ENCODE peak calls at places on chromosomes 4 and X, in eight cellular contexts. One of them, this sample, is unnamed.

GRCh38 chr4:25817059-25817681 is 45.6 kb downstream of the SEL1L3 start:
- DNase-seq in HCT116: no peak
- DNase-seq in SK-N-SH: no peak
- DNase-seq in GM23248: peak; percentile 91
- DNase-seq in neural progenitor cell: no peak
- DNase-seq in PC-3: peak; percentile 85
- DNase-seq in hepatocyte: no peak
- DNase-seq in OCI-LY7: no peak
- DNase-seq in this sample: no peak

GRCh38 chr4:150816491-150816890 is 198.6 kb downstream of the LRBA start:
- DNase-seq in SK-N-SH: no peak
- DNase-seq in hepatocyte: no peak
- DNase-seq in PC-3: no peak
- DNase-seq in GM23248: no peak
- DNase-seq in HCT116: no peak
- DNase-seq in neural progenitor cell: no peak
- DNase-seq in OCI-LY7: no peak
- DNase-seq in this sample: no peak

GRCh38 chr4:10733016-10733415 is 48.4 kb upstream of the CLNK start:
- DNase-seq in OCI-LY7: no peak
- DNase-seq in GM23248: no peak
- DNase-seq in SK-N-SH: no peak
- DNase-seq in PC-3: no peak
- DNase-seq in HCT116: no peak
- DNase-seq in neural progenitor cell: no peak
- DNase-seq in hepatocyte: no peak
- DNase-seq in this sample: no peak

GRCh38 chr4:41360214-41360910 is 103.6 kb downstream of the UCHL1 start:
- DNase-seq in PC-3: peak; percentile 67
- DNase-seq in hepatocyte: peak; percentile 82
- DNase-seq in HCT116: no peak
- DNase-seq in neural progenitor cell: peak; percentile 92
- DNase-seq in OCI-LY7: no peak
- DNase-seq in SK-N-SH: peak; percentile 90
- DNase-seq in GM23248: peak; percentile 72
- DNase-seq in this sample: peak; percentile 74

GRCh38 chrX:10039821-10040793 is 72.9 kb downstream of the CLDN34 start:
- DNase-seq in OCI-LY7: no peak
- DNase-seq in SK-N-SH: no peak
- DNase-seq in neural progenitor cell: peak; percentile 11
- DNase-seq in GM23248: peak; percentile 34
- DNase-seq in PC-3: peak; percentile 55
- DNase-seq in HCT116: no peak
- DNase-seq in hepatocyte: no peak
- DNase-seq in this sample: no peak

GRCh38 chrX:129679856-129680255 is 25.1 kb upstream of the APLN start:
- DNase-seq in GM23248: peak; percentile 56
- DNase-seq in SK-N-SH: no peak
- DNase-seq in hepatocyte: no peak
- DNase-seq in HCT116: no peak
- DNase-seq in neural progenitor cell: no peak
- DNase-seq in PC-3: peak; percentile 66
- DNase-seq in OCI-LY7: no peak
- DNase-seq in this sample: no peak

GRCh38 chrX:130176354-130176776 is 4.6 kb downstream of the RAB33A start:
- DNase-seq in GM23248: peak; percentile 44
- DNase-seq in hepatocyte: no peak
- DNase-seq in OCI-LY7: peak; percentile 63
- DNase-seq in HCT116: no peak
- DNase-seq in PC-3: no peak
- DNase-seq in neural progenitor cell: no peak
- DNase-seq in SK-N-SH: no peak
- DNase-seq in this sample: no peak

GRCh38 chr4:34972189-34972588 is 1272.1 kb downstream of the ARAP2 start:
- DNase-seq in hepatocyte: no peak
- DNase-seq in GM23248: no peak
- DNase-seq in OCI-LY7: no peak
- DNase-seq in neural progenitor cell: no peak
- DNase-seq in PC-3: peak; percentile 45
- DNase-seq in SK-N-SH: no peak
- DNase-seq in HCT116: no peak
- DNase-seq in this sample: no peak

GRCh38 chrX:23883737-23884354 is 23.9 kb downstream of the APOO start:
- DNase-seq in GM23248: peak; percentile 84
- DNase-seq in HCT116: peak; percentile 66
- DNase-seq in neural progenitor cell: no peak
- DNase-seq in PC-3: peak; percentile 84
- DNase-seq in OCI-LY7: no peak
- DNase-seq in SK-N-SH: no peak
- DNase-seq in hepatocyte: no peak
- DNase-seq in this sample: peak; percentile 6

GRCh38 chr4:119783200-119783978 is 154.8 kb upstream of the PDE5A start:
- DNase-seq in GM23248: no peak
- DNase-seq in hepatocyte: no peak
- DNase-seq in SK-N-SH: no peak
- DNase-seq in HCT116: no peak
- DNase-seq in OCI-LY7: no peak
- DNase-seq in neural progenitor cell: no peak
- DNase-seq in PC-3: no peak
- DNase-seq in this sample: no peak

GRCh38 chrX:43813898-43814297 is 68.4 kb downstream of the MAOB start:
- DNase-seq in hepatocyte: no peak
- DNase-seq in GM23248: peak; percentile 14
- DNase-seq in SK-N-SH: no peak
- DNase-seq in neural progenitor cell: peak; percentile 59
- DNase-seq in OCI-LY7: no peak
- DNase-seq in HCT116: peak; percentile 10
- DNase-seq in PC-3: peak; percentile 56
- DNase-seq in this sample: peak; percentile 61

GRCh38 chr4:11471613-11472012 is 42.9 kb upstream of the HS3ST1 start:
- DNase-seq in HCT116: no peak
- DNase-seq in hepatocyte: no peak
- DNase-seq in SK-N-SH: no peak
- DNase-seq in GM23248: no peak
- DNase-seq in PC-3: no peak
- DNase-seq in OCI-LY7: no peak
- DNase-seq in neural progenitor cell: no peak
- DNase-seq in this sample: no peak

GRCh38 chr4:74545488-74545887 is 100.6 kb downstream of the AREG start:
- DNase-seq in PC-3: peak; percentile 27
- DNase-seq in SK-N-SH: no peak
- DNase-seq in hepatocyte: no peak
- DNase-seq in neural progenitor cell: no peak
- DNase-seq in HCT116: no peak
- DNase-seq in OCI-LY7: no peak
- DNase-seq in GM23248: peak; percentile 42
- DNase-seq in this sample: no peak

GRCh38 chr4:74426101-74426500 is 18.8 kb upstream of the AREG start:
- DNase-seq in SK-N-SH: no peak
- DNase-seq in neural progenitor cell: no peak
- DNase-seq in PC-3: no peak
- DNase-seq in HCT116: no peak
- DNase-seq in GM23248: peak; percentile 84
- DNase-seq in OCI-LY7: no peak
- DNase-seq in hepatocyte: no peak
- DNase-seq in this sample: no peak

GRCh38 chr4:103199009-103199408 is 866 bp upstream of the CENPE start:
- DNase-seq in hepatocyte: no peak
- DNase-seq in OCI-LY7: no peak
- DNase-seq in SK-N-SH: no peak
- DNase-seq in PC-3: no peak
- DNase-seq in HCT116: no peak
- DNase-seq in neural progenitor cell: no peak
- DNase-seq in GM23248: no peak
- DNase-seq in this sample: no peak

DNA sequence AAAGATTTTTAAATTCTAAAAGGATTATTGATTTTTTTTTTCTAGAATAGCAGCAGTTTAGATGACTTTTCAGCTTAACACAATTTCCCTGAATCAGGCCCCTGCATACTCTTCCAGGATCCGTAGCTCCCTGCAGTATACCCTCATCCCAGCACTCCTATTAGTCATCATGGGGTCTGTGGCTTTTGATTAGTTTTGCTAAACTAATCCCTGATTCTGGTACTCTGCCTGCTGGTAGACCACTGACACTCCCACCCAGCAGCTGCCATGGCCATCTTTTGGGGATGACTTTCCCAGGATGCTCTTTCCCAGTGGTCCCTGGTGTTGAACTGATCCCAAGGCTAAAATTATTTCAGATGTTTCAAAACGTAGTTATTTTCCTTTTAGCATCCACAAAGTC is 802.0 kb downstream of the RAPGEF2 start:
- DNase-seq in hepatocyte: no peak
- DNase-seq in SK-N-SH: no peak
- DNase-seq in HCT116: no peak
- DNase-seq in neural progenitor cell: no peak
- DNase-seq in GM23248: no peak
- DNase-seq in OCI-LY7: no peak
- DNase-seq in PC-3: no peak
- DNase-seq in this sample: no peak
- TF ChIP-seq EZH2phosphoT487 in hepatocyte: no peak
- TF ChIP-seq EZH2phosphoT487 in SK-N-SH: no peak
- TF ChIP-seq EZH2phosphoT487 in HCT116: no peak
- TF ChIP-seq EZH2phosphoT487 in neural progenitor cell: no peak
- TF ChIP-seq EZH2phosphoT487 in GM23248: no peak
- TF ChIP-seq EZH2phosphoT487 in OCI-LY7: no peak
- TF ChIP-seq EZH2phosphoT487 in PC-3: no peak
- TF ChIP-seq EZH2phosphoT487 in this sample: no peak

GRCh38 chrX:69323786-69324720 is 158.8 kb upstream of the PJA1 start:
- DNase-seq in hepatocyte: no peak
- DNase-seq in GM23248: no peak
- DNase-seq in SK-N-SH: peak; percentile 3
- DNase-seq in PC-3: no peak
- DNase-seq in neural progenitor cell: peak; percentile 25
- DNase-seq in OCI-LY7: no peak
- DNase-seq in HCT116: no peak
- DNase-seq in this sample: no peak
- TF ChIP-seq EZH2phosphoT487 in hepatocyte: no peak
- TF ChIP-seq EZH2phosphoT487 in GM23248: no peak
- TF ChIP-seq EZH2phosphoT487 in SK-N-SH: no peak
- TF ChIP-seq EZH2phosphoT487 in PC-3: no peak
- TF ChIP-seq EZH2phosphoT487 in neural progenitor cell: no peak
- TF ChIP-seq EZH2phosphoT487 in OCI-LY7: no peak
- TF ChIP-seq EZH2phosphoT487 in HCT116: no peak
- TF ChIP-seq EZH2phosphoT487 in this sample: no peak

GRCh38 chr4:153593166-153593565 is 90.9 kb upstream of the TLR2 start:
- DNase-seq in hepatocyte: no peak
- DNase-seq in SK-N-SH: no peak
- DNase-seq in HCT116: no peak
- DNase-seq in PC-3: no peak
- DNase-seq in GM23248: no peak
- DNase-seq in neural progenitor cell: no peak
- DNase-seq in OCI-LY7: no peak
- DNase-seq in this sample: peak; percentile 51

GRCh38 chr4:153595894-153596601 is 88.0 kb upstream of the TLR2 start:
- DNase-seq in GM23248: no peak
- DNase-seq in neural progenitor cell: no peak
- DNase-seq in SK-N-SH: no peak
- DNase-seq in HCT116: no peak
- DNase-seq in PC-3: peak; percentile 29
- DNase-seq in OCI-LY7: no peak
- DNase-seq in hepatocyte: peak; percentile 26
- DNase-seq in this sample: no peak

GRCh38 chr4:153591441-153591840 is 92.6 kb upstream of the TLR2 start:
- DNase-seq in OCI-LY7: no peak
- DNase-seq in neural progenitor cell: no peak
- DNase-seq in HCT116: no peak
- DNase-seq in hepatocyte: no peak
- DNase-seq in SK-N-SH: no peak
- DNase-seq in PC-3: no peak
- DNase-seq in GM23248: peak; percentile 17
- DNase-seq in this sample: no peak

GRCh38 chr4:153592090-153592489 is 92.0 kb upstream of the TLR2 start:
- DNase-seq in GM23248: no peak
- DNase-seq in SK-N-SH: no peak
- DNase-seq in PC-3: no peak
- DNase-seq in HCT116: no peak
- DNase-seq in OCI-LY7: no peak
- DNase-seq in hepatocyte: no peak
- DNase-seq in neural progenitor cell: no peak
- DNase-seq in this sample: no peak

DNA sequence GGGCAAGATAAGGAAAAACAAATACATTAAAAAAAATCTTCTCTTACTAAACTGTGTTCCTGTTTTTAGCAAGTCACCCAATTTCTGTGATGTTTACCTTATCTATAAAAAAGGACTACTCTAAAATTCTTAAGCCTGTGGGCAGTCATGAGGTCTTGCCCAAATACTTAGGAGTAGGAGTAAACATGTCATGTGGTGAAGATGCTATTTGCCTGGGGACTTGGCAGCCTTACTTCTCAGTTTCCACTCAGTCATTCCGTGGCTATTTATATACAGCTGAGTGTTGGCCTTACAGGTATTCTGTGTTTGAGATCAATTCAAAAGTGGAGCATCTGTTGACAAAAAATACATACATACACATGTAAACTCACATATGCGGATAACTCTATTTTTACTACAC is 89.9 kb upstream of the TLR2 start:
- DNase-seq in PC-3: peak; percentile 31
- DNase-seq in HCT116: no peak
- DNase-seq in hepatocyte: peak; percentile 25
- DNase-seq in GM23248: peak; percentile 33
- DNase-seq in SK-N-SH: no peak
- DNase-seq in OCI-LY7: no peak
- DNase-seq in neural progenitor cell: no peak
- DNase-seq in this sample: no peak
- TF ChIP-seq EZH2phosphoT487 in PC-3: no peak
- TF ChIP-seq EZH2phosphoT487 in HCT116: no peak
- TF ChIP-seq EZH2phosphoT487 in hepatocyte: no peak
- TF ChIP-seq EZH2phosphoT487 in GM23248: no peak
- TF ChIP-seq EZH2phosphoT487 in SK-N-SH: no peak
- TF ChIP-seq EZH2phosphoT487 in OCI-LY7: no peak
- TF ChIP-seq EZH2phosphoT487 in neural progenitor cell: no peak
- TF ChIP-seq EZH2phosphoT487 in this sample: no peak

GRCh38 chr4:185481390-185481789 is 9.9 kb upstream of the CCDC110 start:
- DNase-seq in PC-3: no peak
- DNase-seq in OCI-LY7: no peak
- DNase-seq in HCT116: no peak
- DNase-seq in GM23248: no peak
- DNase-seq in neural progenitor cell: no peak
- DNase-seq in hepatocyte: no peak
- DNase-seq in SK-N-SH: no peak
- DNase-seq in this sample: no peak
- TF ChIP-seq EZH2phosphoT487 in PC-3: no peak
- TF ChIP-seq EZH2phosphoT487 in OCI-LY7: no peak
- TF ChIP-seq EZH2phosphoT487 in HCT116: no peak
- TF ChIP-seq EZH2phosphoT487 in GM23248: no peak
- TF ChIP-seq EZH2phosphoT487 in neural progenitor cell: no peak
- TF ChIP-seq EZH2phosphoT487 in hepatocyte: no peak
- TF ChIP-seq EZH2phosphoT487 in SK-N-SH: no peak
- TF ChIP-seq EZH2phosphoT487 in this sample: no peak

DNA sequence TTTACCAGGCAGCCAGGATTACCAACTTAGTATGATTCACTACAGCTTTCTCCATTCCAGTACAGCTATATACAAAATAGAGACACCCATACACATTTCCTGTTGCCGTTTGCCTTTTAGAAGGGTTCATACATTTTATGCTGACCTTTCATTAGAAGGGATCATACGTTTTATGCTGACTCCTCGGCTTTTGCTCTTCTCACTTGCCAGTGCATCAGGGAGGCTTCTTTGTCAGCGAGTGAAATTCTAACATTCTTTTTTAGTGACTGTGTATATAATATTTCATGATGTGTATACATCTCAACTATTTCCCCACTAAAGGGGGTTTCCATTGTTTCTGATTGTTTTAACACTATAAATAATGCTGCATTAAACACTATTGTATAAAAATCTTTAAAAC is 552.6 kb downstream of the TRIML1 start:
- DNase-seq in neural progenitor cell: no peak
- DNase-seq in GM23248: peak; percentile 6
- DNase-seq in OCI-LY7: no peak
- DNase-seq in SK-N-SH: no peak
- DNase-seq in hepatocyte: no peak
- DNase-seq in HCT116: no peak
- DNase-seq in PC-3: peak; percentile 3
- DNase-seq in this sample: no peak
- TF ChIP-seq EZH2phosphoT487 in neural progenitor cell: no peak
- TF ChIP-seq EZH2phosphoT487 in GM23248: no peak
- TF ChIP-seq EZH2phosphoT487 in OCI-LY7: no peak
- TF ChIP-seq EZH2phosphoT487 in SK-N-SH: no peak
- TF ChIP-seq EZH2phosphoT487 in hepatocyte: no peak
- TF ChIP-seq EZH2phosphoT487 in HCT116: no peak
- TF ChIP-seq EZH2phosphoT487 in PC-3: no peak
- TF ChIP-seq EZH2phosphoT487 in this sample: no peak

This sample was measured in GM23338.